ENCODE peak calls at places on chromosomes 13 and 19, in seven cellular contexts. G is effector CD8-positive, alpha-beta T cell; D is hepatocyte; X is stimulated activated naive CD8-positive, alpha-beta T cell treated with anti-CD3 and anti-CD28 coated beads, Interleukin-15, Interleukin-2, amounts not matched to agents 100 U/mL and 50 U/mL, for 24 hours; Y is iris pigment epithelial cell; V is Kasumi-1; B is stimulated activated CD8-positive, alpha-beta memory T cell treated with anti-CD3 and anti-CD28 coated beads, Interleukin-12 subunit alpha, Interleukin-12 subunit beta, amount 100 ng/mL, for 4 hours. Q is an unnamed sample.

GRCh38 chr19:7130043-7130442 is 60.5 kb downstream of the ZNF557 start:
- DNase-seq in Y (no peak), V (no peak), X (no peak), D (no peak), G (no peak), B (no peak), Q (no peak)

GRCh38 chr19:50505856-50506611 is 5.0 kb downstream of the JOSD2 start:
- DNase-seq in G (no peak), Y (no peak), D (no peak), X (no peak), V (no peak), B (no peak), Q (no peak)

GRCh38 chr13:99860736-99861135 is 110.8 kb downstream of the ZIC5 start:
- DNase-seq in D (no peak), Y (no peak), X (no peak), G (no peak), B (no peak), V (no peak), Q (no peak)

GRCh38 chr19:40802300-40803169 is 3.5 kb downstream of the EGLN2 start:
- DNase-seq in Y (no peak), G (no peak), V (peak), D (no peak), B (no peak), X (no peak), Q (no peak)

GRCh38 chr13:41304551-41304950 is 6.5 kb upstream of the NAA16 start:
- DNase-seq in X (no peak), B (no peak), V (no peak), Y (no peak), G (no peak), D (no peak), Q (no peak)

GRCh38 chr13:66864627-66865026 is 365.5 kb downstream of the PCDH9 start:
- DNase-seq in B (no peak), D (no peak), V (no peak), Y (no peak), G (no peak), X (no peak), Q (no peak)

GRCh38 chr13:26541678-26542553 is 15.6 kb upstream of the WASF3 start:
- DNase-seq in G (no peak), D (no peak), B (no peak), X (no peak), V (no peak), Y (no peak), Q (no peak)

GRCh38 chr19:1130801-1131717 is 27.3 kb downstream of the GPX4 start:
- DNase-seq in V (no peak), Y (no peak), G (no peak), X (peak), B (no peak), D (no peak), Q (no peak)

GRCh38 chr19:44817725-44818469 is 9.0 kb downstream of the BCAM start:
- DNase-seq in B (no peak), X (no peak), D (no peak), G (no peak), V (no peak), Y (no peak), Q (no peak)

GRCh38 chr13:94968757-94969086 is 256.4 kb upstream of the SOX21 start:
- DNase-seq in X (no peak), D (no peak), Y (no peak), G (no peak), V (no peak), B (no peak), Q (no peak)

GRCh38 chr19:53868091-53868891 is 608 bp downstream of the MYADM start:
- DNase-seq in Y (peak), X (peak), B (no peak), D (peak), V (no peak), G (peak), Q (no peak)

GRCh38 chr13:23825179-23825578 is 64.0 kb downstream of the MIPEP start:
- DNase-seq in D (no peak), B (no peak), G (no peak), Y (no peak), X (no peak), V (no peak), Q (no peak)

GRCh38 chr13:32040052-32040642 is 8.6 kb downstream of the FRY start:
- DNase-seq in D (no peak), Y (no peak), X (no peak), V (no peak), B (no peak), G (no peak), Q (no peak)

GRCh38 chr19:16739546-16739945 is 19.9 kb downstream of the NWD1 start:
- DNase-seq in B (no peak), V (no peak), D (no peak), Y (no peak), X (no peak), G (no peak), Q (no peak)

GRCh38 chr13:27922974-27923612 is 3.3 kb downstream of the PDX1 start:
- DNase-seq in V (no peak), Y (no peak), G (no peak), X (no peak), D (no peak), B (no peak), Q (no peak)

GRCh38 chr13:32255744-32256120 is 59.4 kb downstream of the ZAR1L start:
- DNase-seq in X (no peak), B (no peak), V (no peak), G (no peak), Y (peak), D (peak), Q (no peak)

GRCh38 chr13:107865643-107866006 is 349.7 kb downstream of the LIG4 start:
- DNase-seq in G (no peak), Y (peak), V (no peak), B (no peak), X (no peak), D (no peak), Q (no peak)

GRCh38 chr13:29369060-29369743 is 226.3 kb downstream of the SLC7A1 start:
- DNase-seq in D (peak), V (peak), Y (peak), B (no peak), X (no peak), G (no peak), Q (peak)

GRCh38 chr19:290539-291521 is at the start of gene PLPP2:
- DNase-seq in G (no peak), D (peak), V (no peak), X (peak), Y (no peak), B (no peak), Q (peak)

GRCh38 chr19:15286688-15287355 is 45.5 kb downstream of the BRD4 start:
- DNase-seq in V (no peak), D (no peak), Y (no peak), B (no peak), X (no peak), G (no peak), Q (no peak)

GRCh38 chr13:21710163-21710562 is 39.3 kb downstream of the FGF9 start:
- DNase-seq in X (no peak), D (no peak), V (no peak), Y (no peak), B (no peak), G (no peak), Q (no peak)

GRCh38 chr19:23521471-23521870 is 126.2 kb upstream of the ZNF91 start:
- DNase-seq in B (no peak), V (no peak), Y (no peak), D (no peak), X (no peak), G (no peak), Q (no peak)

GRCh38 chr13:99760456-99760855 is 211.1 kb downstream of the ZIC5 start:
- DNase-seq in D (no peak), X (no peak), B (no peak), Y (no peak), G (no peak), V (no peak), Q (no peak)

GRCh38 chr19:53865918-53866696 is 1.6 kb upstream of the MYADM start:
- DNase-seq in V (no peak), G (peak), X (peak), Y (peak), D (peak), B (peak), Q (peak)

GRCh38 chr13:113584870-113585671 is 518 bp downstream of the TFDP1 start:
- DNase-seq in Y (no peak), X (peak), B (peak), D (no peak), V (no peak), G (no peak), Q (no peak)